ENCODE peak calls at places on chromosome 1, in eight cellular contexts. P is GM12878, Z is K562, T is SK-N-SH, E is A549, V is H1, L is IMR-90, S is HCT116. R is an unnamed sample.

GRCh38 chr1:232473319-232473718 is 156.6 kb downstream of the SIPA1L2 start:
- DNase-seq in E (no peak), S (no peak), P (no peak), L (peak; percentile 66), Z (no peak), T (no peak), V (no peak), R (no peak)

GRCh38 chr1:53590581-53591515 is 131.6 kb downstream of the DMRTB1 start:
- DNase-seq in V (no peak), S (no peak), Z (no peak), E (no peak), L (no peak), P (no peak), T (peak; percentile 83), R (no peak)

GRCh38 chr1:17671314-17671705 is 83.8 kb upstream of the ACTL8 start:
- DNase-seq in L (no peak), S (no peak), E (no peak), T (peak; percentile 85), Z (no peak), V (no peak), P (no peak), R (no peak)

GRCh38 chr1:169106921-169107672 is 607 bp downstream of the ATP1B1 start:
- DNase-seq in P (no peak), T (peak; percentile 59), S (no peak), Z (peak; percentile 25), L (peak; percentile 39), E (no peak), V (peak; percentile 54), R (no peak)

GRCh38 chr1:196088551-196088950 is 519.7 kb downstream of the KCNT2 start:
- DNase-seq in S (no peak), E (no peak), P (no peak), T (no peak), V (no peak), L (no peak), Z (no peak), R (no peak)

GRCh38 chr1:9362488-9362887 is 69.8 kb downstream of the SPSB1 start:
- DNase-seq in Z (no peak), V (no peak), T (no peak), S (no peak), L (no peak), E (no peak), P (no peak), R (no peak)

GRCh38 chr1:4460052-4460451 is 194.4 kb upstream of the AJAP1 start:
- DNase-seq in Z (no peak), V (no peak), P (no peak), E (no peak), L (no peak), S (no peak), T (no peak), R (no peak)

GRCh38 chr1:241706967-241707366 is 54.9 kb downstream of the WDR64 start:
- DNase-seq in Z (no peak), P (no peak), L (no peak), T (no peak), S (peak; percentile 42), V (no peak), E (peak; percentile 31), R (no peak)

GRCh38 chr1:204146309-204146708 is 5.5 kb downstream of the ETNK2 start:
- DNase-seq in T (no peak), L (no peak), V (no peak), S (no peak), E (no peak), Z (no peak), P (no peak), R (no peak)

GRCh38 chr1:31877544-31877943 is 60.6 kb downstream of the PTP4A2 start:
- DNase-seq in P (no peak), V (no peak), S (no peak), T (no peak), Z (no peak), L (no peak), E (no peak), R (no peak)

GRCh38 chr1:27306071-27306470 is 15.9 kb upstream of the TMEM222 start:
- DNase-seq in S (no peak), E (no peak), Z (no peak), P (no peak), V (no peak), T (no peak), L (no peak), R (no peak)

GRCh38 chr1:178241057-178241456 is 147.2 kb downstream of the RASAL2 start:
- DNase-seq in S (no peak), Z (no peak), E (no peak), V (no peak), P (no peak), L (peak; percentile 77), T (no peak), R (no peak)

GRCh38 chr1:240991230-240991629 is 365.8 kb downstream of the RGS7 start:
- DNase-seq in Z (no peak), S (no peak), P (no peak), V (no peak), L (no peak), E (no peak), T (no peak), R (no peak)

GRCh38 chr1:241605146-241605805 is 34.9 kb downstream of the CHML start:
- DNase-seq in L (no peak), S (no peak), V (no peak), E (peak; percentile 64), P (no peak), T (peak; percentile 17), Z (peak; percentile 44), R (peak; percentile 26)

GRCh38 chr1:10755977-10756521 is 40.4 kb downstream of the CASZ1 start:
- DNase-seq in P (no peak), V (no peak), L (no peak), E (no peak), Z (peak; percentile 52), T (peak; percentile 89), S (no peak), R (no peak)

GRCh38 chr1:110605901-110606783 is at the start of gene KCNA2:
- DNase-seq in Z (no peak), T (peak; percentile 88), V (peak; percentile 77), P (no peak), L (no peak), E (no peak), S (no peak), R (no peak)

GRCh38 chr1:68958957-68959356 is 462.1 kb upstream of the DEPDC1 start:
- DNase-seq in S (no peak), E (no peak), Z (no peak), L (no peak), V (no peak), P (no peak), T (no peak), R (no peak)

GRCh38 chr1:206029484-206029883 is 5.8 kb upstream of the CTSE start:
- DNase-seq in Z (no peak), V (peak; percentile 20), S (no peak), P (no peak), T (no peak), E (no peak), L (peak; percentile 20), R (no peak)

GRCh38 chr1:51303751-51304196 is 26.6 kb downstream of the TTC39A start:
- DNase-seq in T (no peak), V (no peak), P (peak; percentile 32), L (peak; percentile 66), E (no peak), Z (no peak), S (no peak), R (no peak)
- TF ChIP-seq RAD21 in T (no peak), V (no peak), P (peak; percentile 2), L (no peak), E (no peak), Z (no peak), S (no peak), R (no peak)

GRCh38 chr1:1348420-1349255 is 580 bp downstream of the DVL1 start:
- DNase-seq in E (no peak), V (no peak), P (no peak), Z (peak; percentile 56), S (no peak), T (peak; percentile 63), L (peak; percentile 46), R (no peak)

GRCh38 chr1:1347663-1348419 is 1.4 kb downstream of the DVL1 start:
- DNase-seq in P (no peak), T (no peak), L (peak; percentile 25), V (peak; percentile 78), E (no peak), Z (peak; percentile 80), S (peak; percentile 54), R (peak; percentile 72)

GRCh38 chr1:1346501-1346890 is 2.7 kb downstream of the DVL1 start:
- DNase-seq in Z (no peak), S (no peak), E (no peak), P (no peak), T (no peak), V (no peak), L (no peak), R (no peak)

GRCh38 chr1:1345860-1346500 is 3.2 kb downstream of the DVL1 start:
- DNase-seq in T (no peak), P (no peak), V (no peak), Z (no peak), E (no peak), S (no peak), L (no peak), R (no peak)

GRCh38 chr1:1347026-1347595 is 2.1 kb downstream of the DVL1 start:
- DNase-seq in P (no peak), L (no peak), S (no peak), Z (no peak), E (no peak), V (no peak), T (no peak), R (no peak)
- TF ChIP-seq RAD21 in P (no peak), L (no peak), S (no peak), Z (no peak), E (no peak), V (no peak), T (no peak), R (no peak)

GRCh38 chr1:14841456-14841855 is 243.0 kb downstream of the KAZN start:
- DNase-seq in S (no peak), E (no peak), T (no peak), Z (no peak), V (no peak), L (peak; percentile 6), P (no peak), R (no peak)

GRCh38 chr1:14844359-14844758 is 245.9 kb downstream of the KAZN start:
- DNase-seq in Z (no peak), V (no peak), S (no peak), L (no peak), T (no peak), P (no peak), E (no peak), R (no peak)

GRCh38 chr1:14842361-14842760 is 243.9 kb downstream of the KAZN start:
- DNase-seq in P (no peak), V (no peak), T (no peak), S (no peak), E (no peak), L (peak; percentile 85), Z (no peak), R (no peak)

GRCh38 chr1:14841951-14842350 is 243.5 kb downstream of the KAZN start:
- DNase-seq in P (no peak), L (no peak), S (no peak), T (no peak), V (no peak), E (no peak), Z (no peak), R (no peak)

GRCh38 chr1:14842891-14843290 is 244.4 kb downstream of the KAZN start:
- DNase-seq in V (no peak), P (no peak), E (no peak), S (no peak), Z (no peak), L (peak; percentile 77), T (no peak), R (no peak)
- TF ChIP-seq RAD21 in V (no peak), P (no peak), E (no peak), S (no peak), Z (no peak), L (no peak), T (no peak), R (no peak)

GRCh38 chr1:42743302-42744029 is 3.4 kb upstream of the CLDN19 start:
- DNase-seq in Z (no peak), L (no peak), T (peak; percentile 78), P (no peak), S (no peak), E (no peak), V (no peak), R (no peak)
- TF ChIP-seq RAD21 in Z (no peak), L (no peak), T (no peak), P (no peak), S (no peak), E (no peak), V (no peak), R (no peak)